ENCODE peak calls at places on chromosomes 1 and 21, in six cellular contexts. One of them, this sample, is unnamed.

GRCh38 chr1:183822081-183822611 is 17.2 kb downstream of the RGL1 start:
- DNase-seq in lower lobe of right lung: no peak
- DNase-seq in Peyer's patch: no peak
- DNase-seq in SK-N-SH: no peak
- DNase-seq in RWPE1: no peak
- DNase-seq in AG04449: no peak
- DNase-seq in this sample: no peak

GRCh38 chr1:223271085-223271781 is 92.7 kb downstream of the SUSD4 start:
- DNase-seq in lower lobe of right lung: no peak
- DNase-seq in Peyer's patch: no peak
- DNase-seq in SK-N-SH: no peak
- DNase-seq in RWPE1: no peak
- DNase-seq in AG04449: no peak
- DNase-seq in this sample: no peak

GRCh38 chr1:21607549-21608529 is 61.3 kb downstream of the RAP1GAP start:
- DNase-seq in lower lobe of right lung: peak
- DNase-seq in Peyer's patch: peak
- DNase-seq in SK-N-SH: peak
- DNase-seq in RWPE1: peak
- DNase-seq in AG04449: no peak
- DNase-seq in this sample: peak

GRCh38 chr21:27645285-27645684 is 678.4 kb upstream of the ADAMTS5 start:
- DNase-seq in lower lobe of right lung: no peak
- DNase-seq in Peyer's patch: no peak
- DNase-seq in SK-N-SH: no peak
- DNase-seq in RWPE1: no peak
- DNase-seq in AG04449: no peak
- DNase-seq in this sample: no peak

GRCh38 chr1:240946926-240947325 is 335.0 kb upstream of the GREM2 start:
- DNase-seq in lower lobe of right lung: no peak
- DNase-seq in Peyer's patch: no peak
- DNase-seq in SK-N-SH: peak
- DNase-seq in RWPE1: peak
- DNase-seq in AG04449: peak
- DNase-seq in this sample: no peak

GRCh38 chr1:51654000-51654399 is 37.1 kb downstream of the OSBPL9 start:
- DNase-seq in lower lobe of right lung: no peak
- DNase-seq in Peyer's patch: no peak
- DNase-seq in SK-N-SH: no peak
- DNase-seq in RWPE1: no peak
- DNase-seq in AG04449: no peak
- DNase-seq in this sample: no peak

GRCh38 chr1:172398193-172398592 is 22.3 kb upstream of the C1orf105 start:
- DNase-seq in lower lobe of right lung: no peak
- DNase-seq in Peyer's patch: peak
- DNase-seq in SK-N-SH: no peak
- DNase-seq in RWPE1: no peak
- DNase-seq in AG04449: no peak
- DNase-seq in this sample: no peak

GRCh38 chr1:204152310-204153044 is 633 bp upstream of the ETNK2 start:
- DNase-seq in lower lobe of right lung: peak
- DNase-seq in Peyer's patch: no peak
- DNase-seq in SK-N-SH: no peak
- DNase-seq in RWPE1: no peak
- DNase-seq in AG04449: no peak
- DNase-seq in this sample: no peak

GRCh38 chr1:204746838-204747442 is 61.4 kb upstream of the LRRN2 start:
- DNase-seq in lower lobe of right lung: no peak
- DNase-seq in Peyer's patch: peak
- DNase-seq in SK-N-SH: peak
- DNase-seq in RWPE1: peak
- DNase-seq in AG04449: no peak
- DNase-seq in this sample: peak

GRCh38 chr21:34367320-34367935 is 3.6 kb downstream of the KCNE2 start:
- DNase-seq in lower lobe of right lung: no peak
- DNase-seq in Peyer's patch: peak
- DNase-seq in SK-N-SH: peak
- DNase-seq in RWPE1: peak
- DNase-seq in AG04449: peak
- DNase-seq in this sample: no peak

GRCh38 chr1:174191255-174191906 is 32.1 kb downstream of the RABGAP1L start:
- DNase-seq in lower lobe of right lung: no peak
- DNase-seq in Peyer's patch: no peak
- DNase-seq in SK-N-SH: no peak
- DNase-seq in RWPE1: peak
- DNase-seq in AG04449: peak
- DNase-seq in this sample: no peak

GRCh38 chr1:225882699-225883615 is 777 bp upstream of the TMEM63A start:
- DNase-seq in lower lobe of right lung: peak
- DNase-seq in Peyer's patch: peak
- DNase-seq in SK-N-SH: peak
- DNase-seq in RWPE1: peak
- DNase-seq in AG04449: no peak
- DNase-seq in this sample: no peak

GRCh38 chr1:42923367-42924248 is 35.1 kb downstream of the SLC2A1 start:
- DNase-seq in lower lobe of right lung: no peak
- DNase-seq in Peyer's patch: no peak
- DNase-seq in SK-N-SH: peak
- DNase-seq in RWPE1: no peak
- DNase-seq in AG04449: no peak
- DNase-seq in this sample: no peak

GRCh38 chr1:41874350-41874749 is 44.4 kb downstream of the HIVEP3 start:
- DNase-seq in lower lobe of right lung: no peak
- DNase-seq in Peyer's patch: no peak
- DNase-seq in SK-N-SH: no peak
- DNase-seq in RWPE1: no peak
- DNase-seq in AG04449: no peak
- DNase-seq in this sample: no peak

GRCh38 chr1:91884459-91885290 is 1.3 kb downstream of the TGFBR3 start:
- DNase-seq in lower lobe of right lung: no peak
- DNase-seq in Peyer's patch: no peak
- DNase-seq in SK-N-SH: peak
- DNase-seq in RWPE1: no peak
- DNase-seq in AG04449: no peak
- DNase-seq in this sample: peak

GRCh38 chr1:41917051-41917530 is 1.6 kb downstream of the HIVEP3 start:
- DNase-seq in lower lobe of right lung: no peak
- DNase-seq in Peyer's patch: no peak
- DNase-seq in SK-N-SH: no peak
- DNase-seq in RWPE1: no peak
- DNase-seq in AG04449: no peak
- DNase-seq in this sample: no peak

GRCh38 chr1:20729155-20729931 is 3.2 kb downstream of the SH2D5 start:
- DNase-seq in lower lobe of right lung: no peak
- DNase-seq in Peyer's patch: peak
- DNase-seq in SK-N-SH: peak
- DNase-seq in RWPE1: no peak
- DNase-seq in AG04449: no peak
- DNase-seq in this sample: no peak

GRCh38 chr21:16408280-16408669 is 678.5 kb downstream of the USP25 start:
- DNase-seq in lower lobe of right lung: no peak
- DNase-seq in Peyer's patch: no peak
- DNase-seq in SK-N-SH: no peak
- DNase-seq in RWPE1: no peak
- DNase-seq in AG04449: no peak
- DNase-seq in this sample: no peak

GRCh38 chr21:46372014-46372485 is 48.1 kb downstream of the PCNT start:
- DNase-seq in lower lobe of right lung: no peak
- DNase-seq in Peyer's patch: no peak
- DNase-seq in SK-N-SH: no peak
- DNase-seq in RWPE1: no peak
- DNase-seq in AG04449: no peak
- DNase-seq in this sample: no peak

GRCh38 chr21:46420241-46421190 is 38.2 kb upstream of the DIP2A start:
- DNase-seq in lower lobe of right lung: peak
- DNase-seq in Peyer's patch: no peak
- DNase-seq in SK-N-SH: no peak
- DNase-seq in RWPE1: no peak
- DNase-seq in AG04449: no peak
- DNase-seq in this sample: no peak

GRCh38 chr21:15301014-15301413 is 236.2 kb upstream of the NRIP1 start:
- DNase-seq in lower lobe of right lung: no peak
- DNase-seq in Peyer's patch: no peak
- DNase-seq in SK-N-SH: no peak
- DNase-seq in RWPE1: no peak
- DNase-seq in AG04449: no peak
- DNase-seq in this sample: no peak

GRCh38 chr1:102365074-102365473 is 368.3 kb upstream of the OLFM3 start:
- DNase-seq in lower lobe of right lung: no peak
- DNase-seq in Peyer's patch: no peak
- DNase-seq in SK-N-SH: no peak
- DNase-seq in RWPE1: no peak
- DNase-seq in AG04449: no peak
- DNase-seq in this sample: no peak

GRCh38 chr1:234581063-234581714 is 28.8 kb downstream of the IRF2BP2 start:
- DNase-seq in lower lobe of right lung: no peak
- DNase-seq in Peyer's patch: no peak
- DNase-seq in SK-N-SH: no peak
- DNase-seq in RWPE1: no peak
- DNase-seq in AG04449: no peak
- DNase-seq in this sample: no peak

GRCh38 chr1:234582186-234582585 is 27.8 kb downstream of the IRF2BP2 start:
- DNase-seq in lower lobe of right lung: no peak
- DNase-seq in Peyer's patch: no peak
- DNase-seq in SK-N-SH: no peak
- DNase-seq in RWPE1: no peak
- DNase-seq in AG04449: no peak
- DNase-seq in this sample: no peak

GRCh38 chr1:234578087-234578486 is 31.9 kb downstream of the IRF2BP2 start:
- DNase-seq in lower lobe of right lung: no peak
- DNase-seq in Peyer's patch: no peak
- DNase-seq in SK-N-SH: no peak
- DNase-seq in RWPE1: no peak
- DNase-seq in AG04449: no peak
- DNase-seq in this sample: no peak

GRCh38 chr1:234578735-234579134 is 31.2 kb downstream of the IRF2BP2 start:
- DNase-seq in lower lobe of right lung: no peak
- DNase-seq in Peyer's patch: no peak
- DNase-seq in SK-N-SH: no peak
- DNase-seq in RWPE1: no peak
- DNase-seq in AG04449: no peak
- DNase-seq in this sample: no peak

DNA sequence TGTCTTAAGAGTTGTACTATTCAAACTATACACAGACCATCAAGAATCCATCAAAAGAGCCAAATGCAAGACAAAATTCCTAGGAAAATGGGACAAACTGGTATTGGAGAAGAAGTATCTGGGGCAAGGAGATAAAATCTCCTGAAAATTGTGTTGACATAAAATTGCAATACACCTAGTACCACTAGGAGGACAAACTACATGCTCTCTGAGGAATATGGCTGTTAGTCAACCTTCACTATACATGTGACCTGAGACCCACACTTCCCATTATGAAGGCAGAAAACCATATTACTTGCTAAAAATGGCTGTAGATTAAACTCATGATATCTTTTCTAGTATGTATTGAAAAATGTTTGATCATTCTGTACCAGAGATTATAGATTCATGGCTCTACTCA is 30.0 kb downstream of the IRF2BP2 start:
- DNase-seq in lower lobe of right lung: no peak
- DNase-seq in Peyer's patch: no peak
- DNase-seq in SK-N-SH: no peak
- DNase-seq in RWPE1: peak
- DNase-seq in AG04449: no peak
- DNase-seq in this sample: no peak
- TF ChIP-seq CTCF in lower lobe of right lung: peak
- TF ChIP-seq CTCF in Peyer's patch: peak
- TF ChIP-seq CTCF in SK-N-SH: peak
- TF ChIP-seq CTCF in RWPE1: no peak
- TF ChIP-seq CTCF in AG04449: no peak
- TF ChIP-seq CTCF in this sample: peak

DNA sequence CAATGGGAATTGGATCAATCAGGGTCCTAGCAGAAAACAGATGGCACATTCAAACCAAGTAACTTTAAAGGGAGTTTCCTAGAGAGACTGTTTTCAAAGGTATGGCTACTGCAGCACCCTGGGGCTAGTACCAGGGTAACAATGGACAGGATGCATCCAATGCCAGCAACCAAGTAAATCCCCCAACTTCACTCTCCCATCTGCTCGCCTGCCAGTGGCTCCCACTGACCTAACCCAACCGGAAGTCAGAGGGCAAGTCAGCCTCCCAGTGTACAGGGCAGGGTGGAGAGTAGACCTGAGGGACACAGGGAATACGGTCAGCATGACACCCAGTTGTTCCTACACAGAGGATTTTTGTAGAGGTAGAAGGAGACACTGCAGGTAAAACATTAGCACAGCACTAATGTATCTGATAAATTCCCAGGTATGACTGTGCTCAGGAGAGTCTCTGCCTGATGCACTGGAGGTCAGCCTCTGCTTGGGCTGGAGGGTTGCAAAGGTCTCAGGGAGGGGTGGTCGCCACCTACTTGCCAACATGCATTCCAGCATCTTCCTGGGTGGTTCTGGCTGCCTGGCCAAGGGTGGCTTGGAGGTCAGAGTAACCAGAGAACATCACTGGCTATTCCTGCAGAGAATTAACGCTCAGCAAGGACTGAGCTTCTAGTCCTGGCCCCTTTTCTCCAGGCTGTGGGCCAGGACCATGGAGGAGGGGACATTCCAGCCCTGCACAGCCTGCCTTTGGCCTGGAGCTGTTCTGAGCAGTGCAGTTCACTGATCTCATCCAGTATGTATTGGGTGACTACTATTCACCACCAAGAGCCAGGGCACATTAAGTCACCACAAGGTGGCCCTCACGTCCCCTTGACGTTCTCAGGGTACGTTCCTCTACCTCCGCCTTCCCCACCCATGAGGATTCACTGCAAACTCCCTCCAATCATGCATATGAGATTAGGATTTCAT is 5.1 kb upstream of the GJA4 start:
- DNase-seq in lower lobe of right lung: no peak
- DNase-seq in Peyer's patch: no peak
- DNase-seq in SK-N-SH: no peak
- DNase-seq in RWPE1: no peak
- DNase-seq in AG04449: peak
- DNase-seq in this sample: no peak
- TF ChIP-seq CTCF in lower lobe of right lung: no peak
- TF ChIP-seq CTCF in Peyer's patch: no peak
- TF ChIP-seq CTCF in SK-N-SH: no peak
- TF ChIP-seq CTCF in RWPE1: no peak
- TF ChIP-seq CTCF in AG04449: no peak
- TF ChIP-seq CTCF in this sample: no peak

DNA sequence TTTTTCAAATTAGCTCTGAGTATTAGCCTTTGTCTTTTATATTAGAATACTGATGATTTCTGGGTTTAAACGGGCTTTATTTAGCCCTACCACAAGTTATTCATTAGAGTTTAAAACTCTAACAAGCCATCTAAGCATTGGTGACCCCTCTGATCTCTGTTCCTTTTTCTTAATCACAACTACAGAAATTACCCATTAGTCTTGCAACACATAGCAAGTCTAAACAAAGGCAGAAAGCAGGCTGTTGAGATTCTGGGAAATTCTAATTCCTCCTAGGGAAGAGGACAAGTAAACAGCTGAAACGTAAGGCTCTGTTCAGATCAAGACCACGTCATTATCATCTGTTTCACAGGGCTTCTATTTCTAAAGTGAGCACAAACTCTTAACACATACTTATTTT is 491.2 kb upstream of the ZRANB2 start:
- DNase-seq in lower lobe of right lung: no peak
- DNase-seq in Peyer's patch: no peak
- DNase-seq in SK-N-SH: no peak
- DNase-seq in RWPE1: no peak
- DNase-seq in AG04449: no peak
- DNase-seq in this sample: no peak
- TF ChIP-seq CTCF in lower lobe of right lung: no peak
- TF ChIP-seq CTCF in Peyer's patch: no peak
- TF ChIP-seq CTCF in SK-N-SH: no peak
- TF ChIP-seq CTCF in RWPE1: no peak
- TF ChIP-seq CTCF in AG04449: no peak
- TF ChIP-seq CTCF in this sample: no peak

GRCh38 chr1:208775841-208776240 is 531.7 kb upstream of the PLXNA2 start:
- DNase-seq in lower lobe of right lung: no peak
- DNase-seq in Peyer's patch: no peak
- DNase-seq in SK-N-SH: no peak
- DNase-seq in RWPE1: no peak
- DNase-seq in AG04449: no peak
- DNase-seq in this sample: no peak
- TF ChIP-seq CTCF in lower lobe of right lung: no peak
- TF ChIP-seq CTCF in Peyer's patch: no peak
- TF ChIP-seq CTCF in SK-N-SH: no peak
- TF ChIP-seq CTCF in RWPE1: no peak
- TF ChIP-seq CTCF in AG04449: no peak
- TF ChIP-seq CTCF in this sample: no peak